ENCODE peak calls at places on chromosomes 2 and 18, in eight cellular contexts. F, Q, G, W, E, Y, C and N are unnamed samples.

GRCh38 chr18:38256366-38256765 is 690.8 kb upstream of the CELF4 start:
- DNase-seq in F (no peak), Q (no peak), G (no peak), W (no peak), E (no peak), Y (no peak), C (no peak), N (no peak)

GRCh38 chr2:12488365-12488972 is 228.3 kb upstream of the TRIB2 start:
- DNase-seq in F (no peak), Q (no peak), G (no peak), W (no peak), E (no peak), Y (no peak), C (no peak), N (no peak)

GRCh38 chr2:37829202-37829601 is 95.9 kb upstream of the RMDN2 start:
- DNase-seq in F (no peak), Q (no peak), G (peak), W (peak), E (no peak), Y (no peak), C (peak), N (no peak)

GRCh38 chr2:137893145-137893544 is 71.1 kb upstream of the HNMT start:
- DNase-seq in F (no peak), Q (no peak), G (no peak), W (no peak), E (no peak), Y (no peak), C (no peak), N (no peak)

GRCh38 chr2:890214-890613 is 60.4 kb upstream of the SNTG2 start:
- DNase-seq in F (no peak), Q (peak), G (no peak), W (no peak), E (no peak), Y (no peak), C (no peak), N (no peak)

GRCh38 chr2:54579682-54580349 is 123.7 kb downstream of the SPTBN1 start:
- DNase-seq in F (no peak), Q (no peak), G (no peak), W (no peak), E (no peak), Y (peak), C (no peak), N (no peak)

GRCh38 chr2:200276472-200276871 is 30.0 kb upstream of the SPATS2L start:
- DNase-seq in F (no peak), Q (no peak), G (no peak), W (no peak), E (no peak), Y (no peak), C (no peak), N (no peak)

GRCh38 chr2:35463805-35464596 is 891.6 kb upstream of the CRIM1 start:
- DNase-seq in F (no peak), Q (no peak), G (no peak), W (no peak), E (no peak), Y (no peak), C (no peak), N (no peak)

GRCh38 chr18:36942264-36942663 is 113.3 kb downstream of the KIAA1328 start:
- DNase-seq in F (no peak), Q (peak), G (no peak), W (peak), E (no peak), Y (peak), C (peak), N (no peak)

GRCh38 chr2:180203972-180204371 is 196.9 kb upstream of the CWC22 start:
- DNase-seq in F (no peak), Q (no peak), G (peak), W (peak), E (no peak), Y (no peak), C (peak), N (peak)

GRCh38 chr2:221767106-221767878 is 195.2 kb upstream of the EPHA4 start:
- DNase-seq in F (no peak), Q (no peak), G (no peak), W (peak), E (no peak), Y (no peak), C (peak), N (no peak)

GRCh38 chr2:197993363-197993762 is 189.0 kb downstream of the PLCL1 start:
- DNase-seq in F (no peak), Q (no peak), G (no peak), W (no peak), E (no peak), Y (no peak), C (no peak), N (no peak)
- TF ChIP-seq CTCF in F (no peak), Q (no peak), G (no peak), W (no peak), E (no peak), Y (no peak), C (no peak), N (no peak)

DNA sequence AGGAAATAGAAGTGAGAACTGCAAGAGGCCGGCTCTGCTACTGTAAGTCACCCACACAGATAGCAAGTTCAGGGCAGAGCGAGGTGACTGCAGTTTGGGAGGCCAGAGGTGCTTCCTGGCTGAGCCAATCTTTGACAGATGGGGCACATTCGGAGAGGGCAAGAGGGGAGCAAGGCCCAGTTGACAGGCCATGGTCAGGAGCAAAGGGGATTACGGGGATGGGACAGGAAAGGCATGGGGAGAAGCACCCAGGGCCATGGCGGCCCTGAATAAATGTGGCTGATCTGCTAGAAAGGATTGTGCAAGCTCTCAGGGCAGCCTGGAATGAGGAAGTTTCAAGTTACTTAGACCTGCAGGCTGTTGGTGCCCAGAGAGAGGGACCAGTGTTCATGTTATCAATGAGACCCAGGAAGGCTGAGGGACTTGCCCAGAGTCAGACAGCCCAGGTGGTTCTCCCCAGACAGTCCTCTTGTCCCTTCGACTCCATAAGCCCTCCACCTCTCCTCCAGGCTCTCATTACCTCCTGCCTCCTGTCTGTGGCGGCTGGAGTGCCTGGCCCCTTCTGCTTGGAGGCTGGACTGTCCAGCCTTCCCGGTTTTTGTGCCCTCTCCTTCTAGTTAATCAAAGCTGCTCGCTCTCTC is 123.3 kb downstream of the CTIF start:
- DNase-seq in F (peak), Q (no peak), G (no peak), W (peak), E (no peak), Y (peak), C (peak), N (no peak)
- TF ChIP-seq CTCF in F (no peak), Q (no peak), G (no peak), W (no peak), E (no peak), Y (no peak), C (peak), N (no peak)

GRCh38 chr2:240043279-240043990 is 9.9 kb downstream of the OR6B3 start:
- DNase-seq in F (no peak), Q (no peak), G (no peak), W (no peak), E (no peak), Y (no peak), C (no peak), N (no peak)
- TF ChIP-seq CTCF in F (no peak), Q (no peak), G (no peak), W (no peak), E (no peak), Y (no peak), C (no peak), N (no peak)

GRCh38 chr2:102446936-102447335 is 24.0 kb downstream of the IL18RAP start:
- DNase-seq in F (no peak), Q (no peak), G (no peak), W (no peak), E (no peak), Y (no peak), C (no peak), N (no peak)

GRCh38 chr2:102449370-102449974 is 23.6 kb upstream of the SLC9A4 start:
- DNase-seq in F (peak), Q (no peak), G (peak), W (peak), E (peak), Y (peak), C (peak), N (no peak)

GRCh38 chr2:102453497-102453896 is 19.5 kb upstream of the SLC9A4 start:
- DNase-seq in F (no peak), Q (no peak), G (no peak), W (no peak), E (no peak), Y (no peak), C (no peak), N (no peak)

GRCh38 chr2:102455061-102455670 is 17.9 kb upstream of the SLC9A4 start:
- DNase-seq in F (no peak), Q (no peak), G (no peak), W (no peak), E (no peak), Y (no peak), C (no peak), N (no peak)

DNA sequence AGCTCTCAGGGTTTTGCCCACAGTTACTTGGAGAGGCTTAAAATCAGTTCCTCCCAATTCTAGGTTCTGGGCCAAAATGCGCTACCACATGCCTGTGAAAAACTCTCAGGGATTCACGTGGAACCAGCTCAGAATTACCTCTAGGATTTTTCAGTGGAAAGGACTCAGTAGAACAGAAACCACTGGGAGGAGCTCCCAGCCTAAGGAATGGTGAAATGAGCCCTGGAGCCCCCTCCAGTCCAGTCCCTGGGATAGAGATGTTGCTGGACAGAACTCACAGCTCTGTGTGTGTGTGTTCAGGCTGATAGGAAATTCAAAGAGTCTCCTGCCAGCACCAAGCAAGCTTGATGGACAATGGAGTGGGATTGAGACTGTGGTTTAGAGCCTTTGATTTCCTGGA is 21.1 kb upstream of the SLC9A4 start:
- DNase-seq in F (no peak), Q (no peak), G (no peak), W (no peak), E (no peak), Y (no peak), C (no peak), N (no peak)
- TF ChIP-seq CTCF in F (no peak), Q (peak), G (no peak), W (no peak), E (no peak), Y (no peak), C (no peak), N (no peak)

GRCh38 chr2:160551259-160551658 is 57.7 kb upstream of the RBMS1 start:
- DNase-seq in F (no peak), Q (no peak), G (no peak), W (no peak), E (no peak), Y (no peak), C (no peak), N (no peak)
- TF ChIP-seq CTCF in F (no peak), Q (no peak), G (no peak), W (no peak), E (no peak), Y (no peak), C (no peak), N (no peak)

GRCh38 chr18:35941299-35941698 is 31.2 kb upstream of the RMP24 start:
- DNase-seq in F (no peak), Q (no peak), G (no peak), W (no peak), E (no peak), Y (no peak), C (no peak), N (no peak)

GRCh38 chr18:35936951-35937350 is 35.5 kb upstream of the RMP24 start:
- DNase-seq in F (no peak), Q (no peak), G (no peak), W (no peak), E (no peak), Y (no peak), C (peak), N (no peak)

GRCh38 chr18:35938158-35938557 is 34.3 kb upstream of the RMP24 start:
- DNase-seq in F (no peak), Q (no peak), G (no peak), W (peak), E (no peak), Y (no peak), C (peak), N (no peak)

GRCh38 chr18:35938562-35938961 is 33.9 kb upstream of the RMP24 start:
- DNase-seq in F (no peak), Q (no peak), G (no peak), W (no peak), E (no peak), Y (no peak), C (no peak), N (no peak)

GRCh38 chr18:35939166-35939565 is 33.3 kb upstream of the RMP24 start:
- DNase-seq in F (no peak), Q (peak), G (no peak), W (peak), E (no peak), Y (no peak), C (peak), N (no peak)
- TF ChIP-seq CTCF in F (no peak), Q (peak), G (no peak), W (peak), E (peak), Y (no peak), C (peak), N (no peak)

GRCh38 chr2:46119453-46119852 is 177.8 kb upstream of the EPAS1 start:
- DNase-seq in F (no peak), Q (no peak), G (no peak), W (peak), E (no peak), Y (no peak), C (peak), N (no peak)
- TF ChIP-seq CTCF in F (no peak), Q (no peak), G (no peak), W (no peak), E (no peak), Y (no peak), C (no peak), N (no peak)

GRCh38 chr18:27608742-27609141 is 423.6 kb upstream of the CHST9 start:
- DNase-seq in F (no peak), Q (no peak), G (no peak), W (no peak), E (no peak), Y (no peak), C (no peak), N (no peak)
- TF ChIP-seq CTCF in F (peak), Q (peak), G (peak), W (peak), E (peak), Y (peak), C (peak), N (no peak)

DNA sequence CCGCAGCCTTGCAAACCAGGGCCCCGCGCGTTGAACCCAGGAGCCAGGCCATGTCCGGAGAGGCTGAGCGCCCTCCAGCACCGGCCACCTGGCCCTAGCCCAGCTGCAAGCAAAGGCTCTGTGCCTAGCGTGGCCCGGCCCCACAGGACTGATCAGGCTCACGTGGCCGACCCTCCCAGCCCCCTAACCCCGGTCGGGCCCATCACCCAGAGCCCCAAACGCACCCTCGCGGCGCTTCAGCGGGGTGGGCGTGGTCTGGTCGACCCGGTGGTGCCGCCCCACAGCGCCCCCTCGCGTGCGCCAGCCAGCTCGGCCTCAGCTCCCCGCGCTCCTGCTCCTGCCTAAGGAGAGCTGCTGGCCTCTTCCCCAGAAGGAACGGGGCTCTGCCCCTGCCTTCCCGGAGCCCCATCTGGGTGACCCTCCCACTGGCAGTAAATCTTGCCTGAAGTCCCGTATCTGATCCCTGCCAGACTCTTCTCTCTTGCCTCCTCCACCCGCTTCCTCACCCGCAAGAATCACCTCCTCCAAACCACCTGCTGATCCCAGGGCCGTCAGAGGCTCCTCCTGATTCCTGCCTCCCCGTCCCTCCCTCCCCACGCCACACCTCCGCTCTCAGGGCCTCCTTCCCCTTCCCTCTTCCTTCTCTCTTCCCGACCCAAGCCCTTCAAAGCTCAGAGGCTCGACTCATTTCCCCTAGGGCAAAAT is 12.3 kb upstream of the TEX51 start:
- DNase-seq in F (no peak), Q (peak), G (peak), W (peak), E (peak), Y (peak), C (peak), N (peak)
- TF ChIP-seq CTCF in F (no peak), Q (peak), G (peak), W (peak), E (peak), Y (peak), C (peak), N (peak)